ENCODE peak calls at places on chromosome 11, in five cellular contexts. G, O, I, U and L are unnamed samples.

GRCh38 chr11:11476971-11477645 is 124.1 kb upstream of the CSNK2A3 start:
- DNase-seq in I (no peak), G (no peak), O (no peak), U (no peak), L (no peak)

GRCh38 chr11:2562897-2563215 is 118.0 kb downstream of the KCNQ1 start:
- DNase-seq in G (no peak), U (no peak), I (no peak), O (no peak), L (no peak)

GRCh38 chr11:59668188-59668949 is 468 bp downstream of the PATL1 start:
- DNase-seq in G (peak), I (no peak), O (peak), U (peak), L (no peak)

GRCh38 chr11:86931059-86931964 is 23.9 kb downstream of the FZD4 start:
- DNase-seq in I (no peak), U (no peak), O (peak), G (no peak), L (no peak)

GRCh38 chr11:99037057-99037456 is 16.3 kb downstream of the CNTN5 start:
- DNase-seq in G (no peak), I (no peak), O (no peak), U (no peak), L (no peak)

GRCh38 chr11:1118755-1119275 is 38.9 kb upstream of the MUC5AC start:
- DNase-seq in O (no peak), I (no peak), G (no peak), U (no peak), L (no peak)

GRCh38 chr11:28169816-28170215 is 61.6 kb downstream of the METTL15 start:
- DNase-seq in O (no peak), I (no peak), U (no peak), G (no peak), L (no peak)

GRCh38 chr11:104625246-104625645 is 273.0 kb downstream of the CASP12 start:
- DNase-seq in U (no peak), O (no peak), I (no peak), G (no peak), L (no peak)

GRCh38 chr11:114308689-114309089 is 12.5 kb downstream of the NNMT start:
- DNase-seq in U (no peak), O (no peak), I (no peak), G (no peak), L (no peak)

GRCh38 chr11:43984519-43985385 is 42.3 kb downstream of the C11orf96 start:
- DNase-seq in I (no peak), O (no peak), G (peak), U (no peak), L (no peak)

GRCh38 chr11:69912161-69912910 is 93.1 kb upstream of the FGF3 start:
- DNase-seq in G (no peak), O (no peak), U (no peak), I (no peak), L (no peak)

GRCh38 chr11:60858731-60859464 is 3.1 kb upstream of the PTGDR2 start:
- DNase-seq in O (no peak), U (no peak), I (no peak), G (no peak), L (no peak)

DNA sequence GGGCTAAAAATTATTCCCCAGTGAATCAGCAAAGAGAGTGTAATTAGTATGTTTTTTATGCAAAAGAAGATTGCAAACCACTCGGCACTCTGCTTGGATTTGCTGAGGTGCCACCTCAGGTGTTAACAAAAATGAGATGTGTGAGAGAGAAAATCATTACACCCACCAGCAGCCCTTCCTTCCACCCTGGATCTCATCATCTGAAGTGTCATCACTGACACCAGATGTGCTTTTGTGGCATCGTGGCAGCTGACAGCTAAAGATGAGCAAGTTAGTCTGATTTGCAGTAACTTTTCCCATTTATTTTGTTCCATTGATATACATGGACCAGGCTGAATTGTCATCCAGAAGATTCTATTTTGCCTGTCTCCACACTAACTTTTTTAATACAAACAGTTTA is 44.6 kb upstream of the PAK1 start:
- DNase-seq in O (no peak), I (no peak), G (no peak), U (no peak), L (no peak)
- TF ChIP-seq ZNF274 in O (no peak), I (no peak), G (no peak), U (no peak), L (no peak)

DNA sequence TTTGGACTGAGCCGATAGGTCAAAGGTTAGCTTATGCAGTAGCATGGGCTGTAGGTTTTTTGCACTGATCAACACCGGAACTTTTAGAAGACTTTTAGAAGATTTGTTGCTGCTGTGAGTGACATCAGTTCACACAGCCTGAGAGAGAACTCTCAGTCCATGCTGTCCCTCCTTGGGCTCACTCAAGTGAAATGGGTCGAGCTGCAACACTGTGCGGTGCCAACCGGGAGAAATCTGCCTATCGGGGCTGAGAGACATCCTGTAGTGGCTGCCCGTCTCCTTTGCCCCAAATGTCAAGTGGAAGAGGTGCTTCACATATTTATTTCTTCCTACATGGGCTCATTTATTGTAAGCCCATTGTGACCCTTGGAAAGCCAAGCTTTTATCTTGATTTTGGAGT is 170.2 kb downstream of the LDLRAD3 start:
- DNase-seq in G (no peak), O (no peak), I (no peak), U (no peak), L (no peak)
- TF ChIP-seq ATF3 in G (no peak), O (no peak), I (no peak), U (no peak), L (no peak)

DNA sequence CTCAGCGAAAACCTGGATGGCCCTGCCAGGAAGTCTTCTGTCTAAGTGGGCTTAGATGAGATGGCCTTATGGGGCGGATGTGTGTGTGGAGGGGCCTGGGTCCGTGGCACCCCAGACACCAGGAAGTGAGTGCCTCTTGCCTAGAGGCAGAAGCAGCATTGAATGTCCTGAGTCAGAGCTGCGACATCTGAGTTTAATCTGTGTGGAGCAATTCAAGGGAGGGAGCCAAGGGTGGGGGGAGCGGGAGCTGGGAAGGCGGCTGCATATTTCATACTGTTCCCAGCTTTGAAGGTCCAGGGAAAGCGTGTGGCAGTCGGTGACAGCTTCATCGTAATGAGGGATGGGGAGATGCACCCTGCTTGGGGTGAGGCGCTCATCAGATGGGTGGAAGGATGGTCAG is 73.5 kb upstream of the THY1 start:
- DNase-seq in I (no peak), U (no peak), G (no peak), O (no peak), L (no peak)
- TF ChIP-seq ZNF274 in I (no peak), U (no peak), G (no peak), O (no peak), L (no peak)

DNA sequence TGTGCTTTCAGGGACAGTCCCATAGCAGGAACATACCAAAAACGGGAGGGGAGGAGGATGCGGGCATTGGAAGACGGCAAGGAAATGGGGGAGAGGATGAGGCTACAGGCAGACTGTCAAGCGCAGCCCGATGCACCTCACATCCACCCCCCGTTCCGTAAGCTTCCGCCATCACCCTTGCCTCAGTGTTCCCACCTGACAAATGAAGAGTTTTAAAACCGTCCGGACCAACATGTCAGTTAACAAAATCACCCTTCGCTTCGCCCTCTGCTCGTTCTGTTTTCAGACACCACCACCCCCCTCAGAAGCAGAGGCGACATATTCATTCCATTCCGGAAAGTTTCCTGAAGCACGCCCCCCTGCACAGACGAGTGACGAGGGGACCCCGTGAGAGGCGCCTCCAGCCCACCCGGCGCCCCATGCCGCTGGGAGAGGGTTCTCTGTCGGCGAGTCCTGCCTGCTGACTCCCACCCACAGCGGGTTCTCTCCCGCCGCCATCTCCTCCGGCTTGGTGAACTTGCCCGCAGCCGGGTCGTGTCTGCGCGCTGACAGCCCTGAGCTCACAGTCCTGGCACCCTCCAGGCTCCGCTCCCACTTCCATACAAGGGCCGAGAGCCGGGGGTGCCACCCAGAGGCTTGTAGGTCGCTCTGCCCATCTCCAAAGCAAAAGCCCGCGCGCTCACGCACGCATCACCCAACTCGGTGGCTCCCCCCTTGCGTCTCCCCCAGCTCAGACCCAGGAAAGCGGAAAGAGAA is 1.5 kb downstream of the IGSF9B start:
- DNase-seq in O (no peak), U (no peak), I (no peak), G (no peak), L (no peak)
- TF ChIP-seq ATF3 in O (no peak), U (no peak), I (no peak), G (no peak), L (no peak)

DNA sequence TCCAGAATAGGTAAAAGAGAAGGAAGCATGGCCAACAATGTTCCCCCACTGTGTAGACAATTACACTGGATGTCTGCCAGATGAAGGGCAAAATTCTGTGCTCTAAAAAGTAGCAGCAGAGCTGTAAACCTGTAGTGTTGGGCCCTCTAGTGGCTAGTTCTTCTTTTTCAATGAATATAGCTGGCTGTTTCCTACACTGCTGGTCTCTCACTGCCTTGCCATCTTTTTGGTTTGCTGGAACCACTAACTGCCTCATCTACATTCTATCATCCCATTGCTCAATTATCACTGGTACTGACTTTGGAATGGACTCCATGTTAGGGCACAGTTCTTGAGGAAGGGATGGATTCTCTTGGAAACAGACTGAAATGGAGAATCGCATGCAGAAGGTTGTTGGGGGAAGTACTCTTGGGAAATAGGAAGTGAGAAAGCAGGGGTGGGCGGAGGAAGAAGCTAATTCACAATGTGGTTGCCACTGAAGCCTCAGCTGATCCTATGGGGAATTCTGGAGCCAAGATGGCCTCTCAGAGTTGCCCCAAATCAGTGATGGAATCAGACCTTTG is 17.9 kb downstream of the KCNE3 start:
- DNase-seq in O (peak), I (peak), G (peak), U (no peak), L (peak)
- TF ChIP-seq ZNF274 in O (no peak), I (no peak), G (no peak), U (no peak), L (no peak)

GRCh38 chr11:76062733-76063132 is 143.6 kb downstream of the WNT11 start:
- DNase-seq in G (no peak), I (peak), O (no peak), U (no peak), L (no peak)
- TF ChIP-seq ATF3 in G (no peak), I (no peak), O (no peak), U (no peak), L (no peak)

DNA sequence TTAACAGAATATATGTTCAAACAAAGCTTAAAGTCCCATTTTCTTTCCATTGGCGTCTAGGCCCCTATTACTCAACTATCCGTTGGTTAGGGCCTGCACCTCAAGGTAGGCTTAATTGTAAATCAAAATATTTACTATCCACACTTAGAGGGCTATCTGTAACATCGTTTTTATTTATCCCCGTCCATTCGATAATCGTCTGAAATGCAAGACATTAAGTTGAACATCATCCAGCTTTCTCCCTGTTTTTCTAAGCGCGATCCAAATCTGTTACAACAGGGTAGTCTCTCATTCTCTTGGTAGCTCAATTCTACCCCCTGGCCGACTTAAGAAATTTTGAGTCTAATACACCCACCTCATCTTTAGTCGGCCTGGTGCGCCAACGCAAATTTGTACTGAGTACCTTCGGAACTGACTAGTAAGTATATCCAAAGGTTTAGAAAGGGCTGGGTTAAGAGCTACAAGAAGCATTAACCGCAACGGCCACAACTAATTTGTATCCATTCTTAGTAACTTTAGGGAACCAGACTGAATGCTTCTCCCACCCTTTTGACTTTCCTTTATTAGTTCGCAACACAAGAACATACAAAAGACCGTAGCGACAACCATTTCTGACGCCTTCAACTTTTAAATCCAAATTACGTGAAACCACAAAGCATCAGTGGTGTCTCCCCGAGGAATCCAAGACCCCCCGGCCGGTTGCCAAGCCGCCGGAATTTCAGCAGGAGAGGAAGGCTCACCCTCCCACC is 1.1 kb upstream of the ZNF143 start:
- DNase-seq in I (no peak), O (no peak), G (peak), U (no peak), L (peak)
- TF ChIP-seq ZNF274 in I (no peak), O (no peak), G (no peak), U (no peak), L (no peak)

DNA sequence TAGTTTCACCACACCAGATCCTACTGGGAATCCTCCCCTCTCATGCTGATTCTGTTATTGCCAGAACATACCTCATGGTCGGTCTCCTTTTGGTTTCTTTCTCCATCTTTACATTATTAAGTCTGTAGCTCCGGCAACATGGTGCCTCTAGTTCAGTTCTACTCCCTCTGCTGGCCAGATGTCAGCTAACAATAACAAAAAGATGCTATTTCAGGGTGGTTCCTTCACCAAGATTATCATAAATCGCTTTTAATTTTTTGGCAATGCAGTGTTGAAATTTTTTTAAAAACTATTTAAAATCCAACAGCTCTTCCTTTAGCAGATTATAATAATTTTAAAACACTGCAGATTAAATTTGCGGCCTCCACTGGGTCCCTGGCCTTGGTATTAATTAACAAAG is 492.8 kb upstream of the KIRREL3 start:
- DNase-seq in O (no peak), U (no peak), G (no peak), I (no peak), L (no peak)
- TF ChIP-seq ATF3 in O (no peak), U (no peak), G (no peak), I (no peak), L (no peak)